ENCODE peak calls at places on chromosomes 13 and 19, in ten cellular contexts. One of them, this sample, is unnamed.

GRCh38 chr13:113147206-113147605 is 11.2 kb upstream of the PROZ start:
- DNase-seq in CD4-positive, alpha-beta T cell: no peak
- DNase-seq in PC-9: no peak
- DNase-seq in Peyer's patch: no peak
- DNase-seq in Calu3: no peak
- DNase-seq in cardiac muscle cell: no peak
- DNase-seq in GM12865: no peak
- DNase-seq in osteoblast: no peak
- DNase-seq in GM13977: no peak
- DNase-seq in MCF 10A: no peak
- DNase-seq in this sample: no peak

GRCh38 chr19:41255171-41255570 is 9.0 kb upstream of the HNRNPUL1 start:
- DNase-seq in PC-9: no peak
- DNase-seq in Peyer's patch: no peak
- DNase-seq in cardiac muscle cell: no peak
- DNase-seq in osteoblast: no peak
- DNase-seq in MCF 10A: no peak
- DNase-seq in CD4-positive, alpha-beta T cell: no peak
- DNase-seq in Calu3: no peak
- DNase-seq in GM12865: no peak
- DNase-seq in GM13977: no peak
- DNase-seq in this sample: no peak

GRCh38 chr13:28609936-28610335 is 49.0 kb upstream of the POMP start:
- DNase-seq in GM12865: no peak
- DNase-seq in osteoblast: no peak
- DNase-seq in MCF 10A: peak; percentile 14
- DNase-seq in CD4-positive, alpha-beta T cell: no peak
- DNase-seq in Peyer's patch: no peak
- DNase-seq in PC-9: no peak
- DNase-seq in Calu3: no peak
- DNase-seq in cardiac muscle cell: peak; percentile 39
- DNase-seq in GM13977: no peak
- DNase-seq in this sample: no peak

GRCh38 chr13:46354143-46355087 is 32.6 kb downstream of the RUBCNL start:
- DNase-seq in PC-9: peak; percentile 75
- DNase-seq in GM13977: peak; percentile 19
- DNase-seq in MCF 10A: peak; percentile 94
- DNase-seq in GM12865: peak; percentile 66
- DNase-seq in Peyer's patch: no peak
- DNase-seq in Calu3: peak; percentile 17
- DNase-seq in CD4-positive, alpha-beta T cell: no peak
- DNase-seq in osteoblast: peak; percentile 93
- DNase-seq in cardiac muscle cell: peak; percentile 90
- DNase-seq in this sample: no peak

GRCh38 chr19:524062-524674 is 7.4 kb upstream of the CDC34 start:
- DNase-seq in GM12865: no peak
- DNase-seq in MCF 10A: no peak
- DNase-seq in osteoblast: no peak
- DNase-seq in Calu3: no peak
- DNase-seq in CD4-positive, alpha-beta T cell: no peak
- DNase-seq in Peyer's patch: no peak
- DNase-seq in PC-9: no peak
- DNase-seq in cardiac muscle cell: no peak
- DNase-seq in GM13977: no peak
- DNase-seq in this sample: no peak

GRCh38 chr19:56966225-56966696 is 125.7 kb upstream of the PEG3 start:
- DNase-seq in cardiac muscle cell: no peak
- DNase-seq in GM13977: no peak
- DNase-seq in CD4-positive, alpha-beta T cell: no peak
- DNase-seq in PC-9: no peak
- DNase-seq in GM12865: no peak
- DNase-seq in Peyer's patch: no peak
- DNase-seq in MCF 10A: no peak
- DNase-seq in Calu3: no peak
- DNase-seq in osteoblast: no peak
- DNase-seq in this sample: no peak

GRCh38 chr19:36973021-36973843 is 57.1 kb downstream of the ZNF568 start:
- DNase-seq in GM13977: peak; percentile 59
- DNase-seq in GM12865: peak; percentile 62
- DNase-seq in osteoblast: peak; percentile 95
- DNase-seq in CD4-positive, alpha-beta T cell: peak; percentile 48
- DNase-seq in MCF 10A: no peak
- DNase-seq in Calu3: no peak
- DNase-seq in cardiac muscle cell: peak; percentile 87
- DNase-seq in PC-9: no peak
- DNase-seq in Peyer's patch: peak; percentile 78
- DNase-seq in this sample: peak; percentile 81

GRCh38 chr19:46704379-46705076 is 12.4 kb downstream of the PRKD2 start:
- DNase-seq in cardiac muscle cell: peak; percentile 51
- DNase-seq in osteoblast: peak; percentile 97
- DNase-seq in Peyer's patch: peak; percentile 82
- DNase-seq in GM13977: peak; percentile 92
- DNase-seq in CD4-positive, alpha-beta T cell: peak; percentile 94
- DNase-seq in MCF 10A: peak; percentile 65
- DNase-seq in Calu3: peak; percentile 50
- DNase-seq in PC-9: peak; percentile 34
- DNase-seq in GM12865: peak; percentile 74
- DNase-seq in this sample: peak; percentile 96

GRCh38 chr13:50629497-50629896 is 214.0 kb downstream of the DLEU7 start:
- DNase-seq in MCF 10A: no peak
- DNase-seq in Calu3: no peak
- DNase-seq in Peyer's patch: no peak
- DNase-seq in PC-9: no peak
- DNase-seq in CD4-positive, alpha-beta T cell: no peak
- DNase-seq in cardiac muscle cell: peak; percentile 31
- DNase-seq in GM13977: no peak
- DNase-seq in GM12865: no peak
- DNase-seq in osteoblast: no peak
- DNase-seq in this sample: no peak

GRCh38 chr13:50626031-50626643 is 217.4 kb downstream of the DLEU7 start:
- DNase-seq in GM13977: no peak
- DNase-seq in MCF 10A: peak; percentile 80
- DNase-seq in PC-9: no peak
- DNase-seq in CD4-positive, alpha-beta T cell: no peak
- DNase-seq in osteoblast: peak; percentile 80
- DNase-seq in cardiac muscle cell: peak; percentile 92
- DNase-seq in GM12865: no peak
- DNase-seq in Peyer's patch: no peak
- DNase-seq in Calu3: no peak
- DNase-seq in this sample: no peak

GRCh38 chr13:50631041-50631440 is 212.5 kb downstream of the DLEU7 start:
- DNase-seq in MCF 10A: no peak
- DNase-seq in CD4-positive, alpha-beta T cell: no peak
- DNase-seq in Calu3: no peak
- DNase-seq in osteoblast: no peak
- DNase-seq in PC-9: no peak
- DNase-seq in Peyer's patch: no peak
- DNase-seq in GM12865: no peak
- DNase-seq in GM13977: no peak
- DNase-seq in cardiac muscle cell: no peak
- DNase-seq in this sample: no peak

DNA sequence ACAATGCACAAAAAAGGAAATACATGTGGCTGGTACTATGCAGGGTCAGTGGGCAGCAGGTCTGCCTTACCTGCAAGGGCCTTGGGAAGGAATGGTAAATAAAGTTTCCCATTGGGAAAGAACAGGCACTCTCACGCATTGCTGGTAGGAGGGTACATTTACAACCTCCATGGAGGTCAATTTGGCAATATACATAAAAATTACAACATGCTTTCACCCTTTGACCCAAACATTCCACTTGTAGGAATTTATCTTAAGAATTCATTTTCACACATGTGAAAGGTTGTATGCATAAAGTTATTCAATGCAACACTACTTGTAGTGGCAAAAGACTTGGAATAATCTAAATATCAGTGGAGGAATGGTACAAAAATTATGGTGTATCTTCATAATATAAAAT is 216.4 kb downstream of the DLEU7 start:
- DNase-seq in osteoblast: no peak
- DNase-seq in MCF 10A: peak; percentile 30
- DNase-seq in CD4-positive, alpha-beta T cell: no peak
- DNase-seq in PC-9: no peak
- DNase-seq in GM12865: no peak
- DNase-seq in Peyer's patch: no peak
- DNase-seq in Calu3: no peak
- DNase-seq in GM13977: no peak
- DNase-seq in cardiac muscle cell: peak; percentile 67
- DNase-seq in this sample: no peak
- TF ChIP-seq CTCF in osteoblast: no peak
- TF ChIP-seq CTCF in MCF 10A: no peak
- TF ChIP-seq CTCF in CD4-positive, alpha-beta T cell: no peak
- TF ChIP-seq CTCF in PC-9: no peak
- TF ChIP-seq CTCF in GM12865: no peak
- TF ChIP-seq CTCF in Peyer's patch: no peak
- TF ChIP-seq CTCF in Calu3: no peak
- TF ChIP-seq CTCF in GM13977: no peak
- TF ChIP-seq CTCF in cardiac muscle cell: no peak
- TF ChIP-seq CTCF in this sample: no peak

GRCh38 chr19:15454371-15454800 is 4.6 kb upstream of the WIZ start:
- DNase-seq in cardiac muscle cell: no peak
- DNase-seq in CD4-positive, alpha-beta T cell: no peak
- DNase-seq in GM12865: no peak
- DNase-seq in Calu3: peak; percentile 28
- DNase-seq in Peyer's patch: no peak
- DNase-seq in PC-9: no peak
- DNase-seq in MCF 10A: no peak
- DNase-seq in osteoblast: peak; percentile 94
- DNase-seq in GM13977: no peak
- DNase-seq in this sample: no peak
- TF ChIP-seq CTCF in cardiac muscle cell: peak; percentile 38
- TF ChIP-seq CTCF in CD4-positive, alpha-beta T cell: no peak
- TF ChIP-seq CTCF in GM12865: peak; percentile 23
- TF ChIP-seq CTCF in Calu3: no peak
- TF ChIP-seq CTCF in Peyer's patch: no peak
- TF ChIP-seq CTCF in PC-9: peak; percentile 43
- TF ChIP-seq CTCF in MCF 10A: no peak
- TF ChIP-seq CTCF in osteoblast: peak; percentile 30
- TF ChIP-seq CTCF in GM13977: no peak
- TF ChIP-seq CTCF in this sample: no peak

GRCh38 chr19:29876414-29876813 is 64.6 kb downstream of the CCNE1 start:
- DNase-seq in GM12865: no peak
- DNase-seq in MCF 10A: no peak
- DNase-seq in PC-9: no peak
- DNase-seq in osteoblast: no peak
- DNase-seq in Calu3: no peak
- DNase-seq in GM13977: no peak
- DNase-seq in cardiac muscle cell: no peak
- DNase-seq in Peyer's patch: no peak
- DNase-seq in CD4-positive, alpha-beta T cell: no peak
- DNase-seq in this sample: no peak

GRCh38 chr19:29872224-29872731 is 60.5 kb downstream of the CCNE1 start:
- DNase-seq in Peyer's patch: no peak
- DNase-seq in Calu3: no peak
- DNase-seq in GM12865: peak; percentile 43
- DNase-seq in osteoblast: peak; percentile 84
- DNase-seq in cardiac muscle cell: peak; percentile 47
- DNase-seq in CD4-positive, alpha-beta T cell: no peak
- DNase-seq in GM13977: peak; percentile 57
- DNase-seq in PC-9: no peak
- DNase-seq in MCF 10A: no peak
- DNase-seq in this sample: no peak

GRCh38 chr19:29873024-29873800 is 61.4 kb downstream of the CCNE1 start:
- DNase-seq in Peyer's patch: peak; percentile 48
- DNase-seq in Calu3: peak; percentile 66
- DNase-seq in CD4-positive, alpha-beta T cell: peak; percentile 63
- DNase-seq in MCF 10A: peak; percentile 23
- DNase-seq in osteoblast: peak; percentile 95
- DNase-seq in GM13977: peak; percentile 89
- DNase-seq in PC-9: no peak
- DNase-seq in GM12865: peak; percentile 68
- DNase-seq in cardiac muscle cell: peak; percentile 34
- DNase-seq in this sample: peak; percentile 49

GRCh38 chr19:29875931-29876330 is 64.1 kb downstream of the CCNE1 start:
- DNase-seq in osteoblast: no peak
- DNase-seq in Peyer's patch: no peak
- DNase-seq in Calu3: no peak
- DNase-seq in cardiac muscle cell: no peak
- DNase-seq in CD4-positive, alpha-beta T cell: no peak
- DNase-seq in GM12865: no peak
- DNase-seq in GM13977: no peak
- DNase-seq in MCF 10A: no peak
- DNase-seq in PC-9: no peak
- DNase-seq in this sample: no peak

DNA sequence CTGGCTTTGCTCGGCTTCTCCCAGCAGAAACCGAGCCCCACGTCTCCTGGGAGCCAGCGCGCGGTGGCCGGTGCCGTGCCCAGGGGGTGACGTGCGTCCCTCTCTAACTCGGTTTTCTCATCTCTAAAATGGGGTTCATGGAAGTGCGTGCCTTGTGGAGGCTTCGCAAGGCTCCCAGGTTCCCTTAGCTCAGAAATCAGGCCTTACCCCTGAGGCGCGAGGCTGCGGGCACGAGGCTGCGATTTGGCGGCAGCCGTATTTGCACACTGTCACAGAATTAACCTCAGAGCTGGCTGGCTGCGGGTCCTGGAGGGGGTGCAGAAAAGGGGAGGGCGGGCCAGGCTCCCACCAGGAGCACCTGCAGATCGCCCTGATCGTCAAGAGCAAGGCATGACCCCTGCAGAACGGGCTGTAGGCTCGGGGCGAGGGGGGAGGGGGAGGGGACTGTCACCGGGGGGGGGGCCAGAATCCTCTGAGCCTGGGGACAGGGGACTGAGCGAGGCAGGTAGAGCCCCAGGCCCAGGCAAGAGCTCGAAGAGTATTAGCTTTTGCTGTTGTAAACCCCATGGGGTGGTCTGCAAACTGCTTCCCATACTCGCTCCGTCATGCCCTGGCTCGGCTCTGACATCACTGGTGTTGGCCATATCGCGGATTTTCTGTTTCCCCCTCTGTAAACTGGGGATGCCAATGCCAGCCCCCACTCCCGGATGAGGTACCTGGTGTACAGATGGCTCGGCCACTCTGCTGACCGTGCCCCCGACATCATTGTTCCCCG is 62.2 kb downstream of the CCNE1 start:
- DNase-seq in cardiac muscle cell: no peak
- DNase-seq in CD4-positive, alpha-beta T cell: no peak
- DNase-seq in GM13977: no peak
- DNase-seq in PC-9: no peak
- DNase-seq in GM12865: no peak
- DNase-seq in Calu3: no peak
- DNase-seq in MCF 10A: no peak
- DNase-seq in osteoblast: no peak
- DNase-seq in Peyer's patch: no peak
- DNase-seq in this sample: no peak
- TF ChIP-seq CTCF in cardiac muscle cell: peak; percentile 8
- TF ChIP-seq CTCF in CD4-positive, alpha-beta T cell: peak; percentile 50
- TF ChIP-seq CTCF in GM13977: no peak
- TF ChIP-seq CTCF in PC-9: peak; percentile 43
- TF ChIP-seq CTCF in GM12865: no peak
- TF ChIP-seq CTCF in Calu3: no peak
- TF ChIP-seq CTCF in MCF 10A: no peak
- TF ChIP-seq CTCF in osteoblast: no peak
- TF ChIP-seq CTCF in Peyer's patch: no peak
- TF ChIP-seq CTCF in this sample: peak; percentile 26

DNA sequence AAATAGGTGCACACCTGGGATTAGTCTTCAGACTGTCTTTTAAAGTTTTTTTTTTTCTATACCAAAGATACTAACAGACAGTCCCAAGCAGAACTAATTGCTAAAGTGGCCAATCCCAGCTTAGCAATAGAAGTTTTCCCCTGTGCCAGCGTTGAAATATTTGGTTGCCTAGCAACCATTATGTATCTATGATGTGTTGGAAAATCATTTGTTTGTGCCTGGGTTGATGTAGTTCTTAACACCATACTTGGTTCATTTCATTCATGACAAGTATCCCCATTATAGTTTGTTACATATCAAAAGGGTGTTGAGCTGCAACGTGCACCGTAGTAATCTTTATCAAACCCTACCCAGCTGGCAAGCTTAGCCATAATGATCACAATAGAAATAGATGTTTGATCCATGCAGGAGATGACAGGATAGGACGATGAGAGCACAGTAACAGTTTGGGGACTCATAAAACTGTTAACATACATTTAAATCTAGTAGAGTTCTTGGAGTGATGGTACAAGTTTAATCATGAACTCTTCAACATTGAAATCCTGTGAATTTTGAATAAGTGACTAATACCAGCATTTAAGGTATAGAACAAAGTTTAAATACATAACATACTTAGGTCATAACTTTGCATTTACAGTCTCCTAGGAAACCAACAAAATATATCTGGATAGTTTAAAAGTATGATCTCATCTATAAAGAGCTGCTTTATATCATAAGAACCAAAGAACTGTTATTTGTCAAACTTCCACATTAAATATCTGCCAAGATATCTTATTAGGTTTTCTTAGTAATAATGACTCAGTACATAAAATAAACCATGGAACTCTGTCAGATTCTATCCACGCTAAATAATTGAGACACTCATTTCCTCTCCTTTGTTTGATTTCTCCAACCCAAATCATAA is 73.4 kb downstream of the MBNL2 start:
- DNase-seq in osteoblast: peak; percentile 72
- DNase-seq in Peyer's patch: no peak
- DNase-seq in cardiac muscle cell: peak; percentile 55
- DNase-seq in GM13977: no peak
- DNase-seq in Calu3: no peak
- DNase-seq in CD4-positive, alpha-beta T cell: no peak
- DNase-seq in GM12865: no peak
- DNase-seq in MCF 10A: peak; percentile 27
- DNase-seq in PC-9: peak; percentile 77
- DNase-seq in this sample: no peak
- TF ChIP-seq CTCF in osteoblast: no peak
- TF ChIP-seq CTCF in Peyer's patch: no peak
- TF ChIP-seq CTCF in cardiac muscle cell: no peak
- TF ChIP-seq CTCF in GM13977: no peak
- TF ChIP-seq CTCF in Calu3: no peak
- TF ChIP-seq CTCF in CD4-positive, alpha-beta T cell: no peak
- TF ChIP-seq CTCF in GM12865: no peak
- TF ChIP-seq CTCF in MCF 10A: no peak
- TF ChIP-seq CTCF in PC-9: no peak
- TF ChIP-seq CTCF in this sample: no peak

This sample was measured in CD8-positive, alpha-beta T cell.